ENCODE peak calls at places on chromosomes 11 and 22, in eight cellular contexts. G, V, R, U, S, F, P and I are unnamed samples.

GRCh38 chr11:82521427-82521826 is 212.2 kb downstream of the FAM181B start:
- DNase-seq in G (no peak), V (no peak), R (no peak), U (no peak), S (no peak), F (no peak), P (no peak), I (no peak)

GRCh38 chr11:108853864-108854263 is 189.0 kb downstream of the DDX10 start:
- DNase-seq in G (no peak), V (no peak), R (no peak), U (no peak), S (no peak), F (no peak), P (no peak), I (peak)

GRCh38 chr11:35785287-35786167 is 123.0 kb downstream of the TRIM44 start:
- DNase-seq in G (no peak), V (peak), R (no peak), U (no peak), S (no peak), F (no peak), P (no peak), I (no peak)

GRCh38 chr11:134048028-134048427 is 20.8 kb upstream of the JAM3 start:
- DNase-seq in G (no peak), V (peak), R (peak), U (no peak), S (no peak), F (no peak), P (no peak), I (no peak)

GRCh38 chr11:35845860-35846259 is 98.0 kb upstream of the LDLRAD3 start:
- DNase-seq in G (no peak), V (peak), R (no peak), U (no peak), S (no peak), F (no peak), P (no peak), I (no peak)

GRCh38 chr11:61838921-61839320 is 10.8 kb downstream of the FADS2 start:
- DNase-seq in G (no peak), V (no peak), R (no peak), U (no peak), S (no peak), F (no peak), P (no peak), I (no peak)

GRCh38 chr11:111463276-111463675 is 48.9 kb downstream of the BTG4 start:
- DNase-seq in G (no peak), V (no peak), R (no peak), U (no peak), S (no peak), F (no peak), P (no peak), I (no peak)

GRCh38 chr11:87150936-87151335 is 113.2 kb downstream of the TMEM135 start:
- DNase-seq in G (no peak), V (peak), R (no peak), U (no peak), S (no peak), F (no peak), P (peak), I (no peak)

GRCh38 chr11:121615506-121615905 is 162.7 kb upstream of the SORL1-AS1 start:
- DNase-seq in G (no peak), V (peak), R (no peak), U (no peak), S (no peak), F (no peak), P (peak), I (no peak)

GRCh38 chr22:17218341-17218740 is 894 bp downstream of the ADA2 start:
- DNase-seq in G (no peak), V (no peak), R (no peak), U (no peak), S (no peak), F (no peak), P (no peak), I (no peak)

DNA sequence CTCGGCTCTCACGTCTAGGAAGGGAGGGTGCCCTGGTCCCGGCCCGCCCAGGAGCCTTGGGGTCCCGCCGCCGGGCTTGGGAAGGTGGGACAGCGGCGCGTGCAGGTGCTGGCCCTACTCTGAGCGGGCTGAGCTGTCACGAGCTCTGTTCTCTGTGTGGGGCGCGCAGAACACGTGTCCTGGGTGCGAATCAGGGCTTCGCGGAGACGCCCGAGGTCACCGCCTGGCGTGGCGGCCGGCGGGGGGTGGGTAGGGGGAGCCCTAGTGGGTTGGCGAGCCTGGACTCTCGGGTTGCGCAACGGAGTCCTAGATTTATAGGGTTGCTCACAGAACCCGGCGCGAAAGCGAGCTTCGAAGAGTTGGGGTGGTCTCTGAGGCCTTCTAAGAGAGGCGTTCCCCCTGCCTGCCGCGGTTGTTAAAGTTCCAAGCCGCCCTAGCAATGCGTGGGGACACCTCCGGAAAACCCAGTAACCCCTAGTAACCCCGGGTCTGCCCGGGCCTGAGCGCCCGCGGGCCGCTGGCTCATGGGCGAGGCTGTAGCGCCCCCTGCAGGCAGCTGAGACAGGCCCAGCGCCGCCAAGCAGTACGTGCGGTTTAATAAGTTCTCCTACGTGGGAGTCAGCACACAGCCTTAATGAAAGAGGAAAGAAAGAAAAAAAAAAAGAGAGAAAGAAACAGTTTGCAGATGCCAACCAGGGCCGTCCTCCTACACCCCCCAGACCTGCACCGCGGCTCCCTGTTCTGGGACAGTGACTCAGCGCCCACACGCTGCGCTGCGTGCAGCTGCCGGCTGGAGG is 2.7 kb downstream of the ADM start:
- DNase-seq in G (peak), V (peak), R (peak), U (peak), S (peak), F (peak), P (peak), I (peak)
- H3K27ac ChIP-seq in G (peak), V (peak), R (peak), U (no peak), S (peak), F (no peak), P (peak), I (no peak)

DNA sequence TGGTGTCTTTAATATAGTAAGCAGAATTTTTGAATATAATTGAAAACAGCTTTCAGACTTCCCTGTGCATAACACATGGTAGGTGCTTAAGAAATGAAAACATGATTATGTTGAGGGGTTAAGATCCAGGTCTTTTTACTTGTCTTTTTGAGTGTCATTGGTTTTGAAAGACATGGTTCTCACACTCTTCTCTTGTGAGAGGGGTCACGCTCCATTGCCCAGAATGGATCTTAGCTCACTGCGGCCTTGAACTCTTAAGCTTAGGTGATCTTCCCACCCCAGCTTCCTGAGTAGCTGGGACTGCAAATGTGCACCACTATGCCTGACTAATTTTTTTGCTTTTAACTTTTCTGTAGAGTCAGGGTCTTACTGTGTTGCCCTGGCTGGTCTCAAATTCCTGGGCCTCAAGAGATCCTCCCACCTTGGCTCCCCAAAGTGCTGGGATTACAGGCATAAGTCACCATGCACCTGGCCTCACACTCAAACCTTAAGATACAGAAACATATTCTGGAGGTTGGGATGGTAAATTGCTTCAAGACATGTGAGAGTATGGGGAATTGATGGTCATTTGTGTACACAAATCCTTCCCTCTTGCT is 1.4 kb downstream of the SPCS2 start:
- DNase-seq in G (no peak), V (no peak), R (no peak), U (no peak), S (no peak), F (no peak), P (no peak), I (peak)
- H3K27ac ChIP-seq in G (peak), V (no peak), R (no peak), U (peak), S (peak), F (no peak), P (no peak), I (peak)

GRCh38 chr11:74141274-74141695 is 29.5 kb downstream of the C2CD3 start:
- DNase-seq in G (no peak), V (peak), R (no peak), U (no peak), S (no peak), F (no peak), P (no peak), I (no peak)
- H3K27ac ChIP-seq in G (peak), V (no peak), R (no peak), U (no peak), S (no peak), F (no peak), P (no peak), I (no peak)

DNA sequence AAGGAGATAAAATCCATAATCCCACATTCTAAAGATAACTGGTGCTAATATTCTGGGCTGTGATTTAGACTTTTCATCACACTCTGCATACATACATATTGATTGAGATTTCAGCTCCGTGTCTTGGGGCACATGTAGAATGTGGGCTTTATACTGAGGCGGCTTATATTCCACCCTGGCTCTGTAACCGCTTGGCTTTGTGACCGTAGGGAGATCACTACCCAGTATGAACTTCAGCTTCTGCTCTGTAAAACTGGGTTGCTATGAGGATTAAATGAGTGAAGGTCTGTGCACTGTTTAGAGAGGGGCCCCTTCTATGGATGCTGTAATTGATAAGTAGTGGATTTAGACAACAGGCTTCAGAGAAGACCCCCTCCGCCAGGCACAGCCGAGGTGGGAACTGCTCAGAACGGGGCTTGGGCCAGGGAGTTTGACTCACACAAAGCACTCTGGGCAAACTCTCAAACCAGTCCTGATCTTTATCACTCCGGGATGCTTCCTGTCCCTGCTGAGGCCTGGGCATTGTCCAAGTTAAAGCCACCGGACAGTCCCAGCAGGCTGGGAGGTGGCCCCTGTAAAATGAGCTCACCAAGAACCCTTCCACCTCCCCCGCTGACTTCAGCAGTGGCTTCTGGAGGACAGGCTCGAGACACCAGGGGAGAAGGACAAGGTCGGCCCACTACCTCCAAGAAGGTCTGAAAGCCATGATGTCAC is 17.2 kb downstream of the KIAA1671 start:
- DNase-seq in G (no peak), V (peak), R (no peak), U (no peak), S (peak), F (no peak), P (no peak), I (no peak)
- H3K27ac ChIP-seq in G (peak), V (no peak), R (peak), U (no peak), S (peak), F (no peak), P (no peak), I (no peak)

GRCh38 chr11:73218830-73219215 is 742 bp downstream of the P2RY2 start:
- DNase-seq in G (no peak), V (no peak), R (no peak), U (no peak), S (peak), F (no peak), P (no peak), I (no peak)
- H3K27ac ChIP-seq in G (peak), V (no peak), R (no peak), U (no peak), S (no peak), F (no peak), P (no peak), I (no peak)

GRCh38 chr11:43919852-43920597 is 22.4 kb upstream of the C11orf96 start:
- DNase-seq in G (no peak), V (no peak), R (no peak), U (no peak), S (peak), F (no peak), P (peak), I (no peak)

GRCh38 chr11:43920598-43921419 is 21.6 kb upstream of the C11orf96 start:
- DNase-seq in G (peak), V (peak), R (no peak), U (no peak), S (peak), F (no peak), P (peak), I (no peak)

GRCh38 chr11:43922974-43923326 is 19.5 kb upstream of the C11orf96 start:
- DNase-seq in G (no peak), V (no peak), R (no peak), U (no peak), S (peak), F (no peak), P (no peak), I (no peak)

GRCh38 chr11:43922295-43922648 is 20.2 kb upstream of the C11orf96 start:
- DNase-seq in G (no peak), V (no peak), R (no peak), U (no peak), S (no peak), F (no peak), P (no peak), I (no peak)

GRCh38 chr11:43921561-43922294 is 20.7 kb upstream of the C11orf96 start:
- DNase-seq in G (no peak), V (no peak), R (no peak), U (no peak), S (no peak), F (no peak), P (no peak), I (peak)
- H3K27ac ChIP-seq in G (peak), V (peak), R (no peak), U (no peak), S (peak), F (no peak), P (peak), I (peak)

GRCh38 chr11:74019104-74019738 is 10.3 kb upstream of the UCP3 start:
- DNase-seq in G (no peak), V (peak), R (no peak), U (no peak), S (no peak), F (no peak), P (no peak), I (no peak)
- H3K27ac ChIP-seq in G (peak), V (peak), R (peak), U (no peak), S (peak), F (no peak), P (peak), I (no peak)